ENCODE peak calls at places on chromosomes 6 and 20, in five cellular contexts. One of them, this sample, is unnamed.

GRCh38 chr6:7249391-7249790 is 63.6 kb downstream of the SSR1 start:
- DNase-seq in neuronal stem cell: no peak
- DNase-seq in H1: no peak
- DNase-seq in mesenchymal stem cell: no peak
- DNase-seq in H9: no peak
- DNase-seq in this sample: no peak

GRCh38 chr6:50120300-50120699 is 70.6 kb upstream of the DEFB112 start:
- DNase-seq in H1: no peak
- DNase-seq in neuronal stem cell: no peak
- DNase-seq in mesenchymal stem cell: no peak
- DNase-seq in H9: no peak
- DNase-seq in this sample: peak

GRCh38 chr6:3784885-3785744 is 33.6 kb upstream of the PXDC1 start:
- DNase-seq in H9: no peak
- DNase-seq in mesenchymal stem cell: no peak
- DNase-seq in neuronal stem cell: no peak
- DNase-seq in H1: no peak
- DNase-seq in this sample: peak

GRCh38 chr6:31464252-31465184 is 33.4 kb upstream of the MICB start:
- DNase-seq in H9: no peak
- DNase-seq in H1: no peak
- DNase-seq in neuronal stem cell: no peak
- DNase-seq in mesenchymal stem cell: no peak
- DNase-seq in this sample: no peak

GRCh38 chr6:21023210-21023609 is 489.0 kb downstream of the CDKAL1 start:
- DNase-seq in mesenchymal stem cell: no peak
- DNase-seq in neuronal stem cell: no peak
- DNase-seq in H9: no peak
- DNase-seq in H1: no peak
- DNase-seq in this sample: no peak

GRCh38 chr20:17965042-17965697 is 3.4 kb downstream of the SNX5 start:
- DNase-seq in neuronal stem cell: no peak
- DNase-seq in mesenchymal stem cell: no peak
- DNase-seq in H9: no peak
- DNase-seq in H1: no peak
- DNase-seq in this sample: no peak

GRCh38 chr6:100657678-100658330 is 193.1 kb upstream of the SIM1 start:
- DNase-seq in H9: no peak
- DNase-seq in H1: no peak
- DNase-seq in mesenchymal stem cell: peak
- DNase-seq in neuronal stem cell: no peak
- DNase-seq in this sample: peak

GRCh38 chr6:75524322-75524972 is 30.8 kb upstream of the FILIP1 start:
- DNase-seq in neuronal stem cell: no peak
- DNase-seq in mesenchymal stem cell: peak
- DNase-seq in H1: no peak
- DNase-seq in H9: no peak
- DNase-seq in this sample: peak

GRCh38 chr20:47502271-47502730 is 614 bp downstream of the NCOA3 start:
- DNase-seq in mesenchymal stem cell: peak
- DNase-seq in H9: no peak
- DNase-seq in neuronal stem cell: peak
- DNase-seq in H1: peak
- DNase-seq in this sample: peak

GRCh38 chr6:8080338-8081151 is 16.4 kb upstream of the BLOC1S5 start:
- DNase-seq in H1: no peak
- DNase-seq in H9: no peak
- DNase-seq in mesenchymal stem cell: peak
- DNase-seq in neuronal stem cell: no peak
- DNase-seq in this sample: no peak

GRCh38 chr6:1422290-1422689 is 32.9 kb downstream of the FOXF2 start:
- DNase-seq in neuronal stem cell: no peak
- DNase-seq in mesenchymal stem cell: no peak
- DNase-seq in H1: no peak
- DNase-seq in H9: no peak
- DNase-seq in this sample: no peak

GRCh38 chr20:16940701-16941100 is 192.5 kb downstream of the OTOR start:
- DNase-seq in neuronal stem cell: no peak
- DNase-seq in H9: no peak
- DNase-seq in H1: no peak
- DNase-seq in mesenchymal stem cell: no peak
- DNase-seq in this sample: no peak

GRCh38 chr6:20279051-20279450 is 66.8 kb upstream of the MBOAT1 start:
- DNase-seq in H1: no peak
- DNase-seq in H9: no peak
- DNase-seq in mesenchymal stem cell: no peak
- DNase-seq in neuronal stem cell: no peak
- DNase-seq in this sample: no peak

GRCh38 chr6:90411292-90411781 is 114.7 kb upstream of the BACH2 start:
- DNase-seq in H1: no peak
- DNase-seq in H9: peak
- DNase-seq in neuronal stem cell: no peak
- DNase-seq in mesenchymal stem cell: no peak
- DNase-seq in this sample: peak

GRCh38 chr20:33653218-33653899 is 8.8 kb upstream of the C20orf144 start:
- DNase-seq in mesenchymal stem cell: peak
- DNase-seq in H9: peak
- DNase-seq in neuronal stem cell: peak
- DNase-seq in H1: peak
- DNase-seq in this sample: peak

GRCh38 chr6:107033136-107033535 is 5.1 kb downstream of the MTRES1 start:
- DNase-seq in H9: no peak
- DNase-seq in H1: no peak
- DNase-seq in neuronal stem cell: no peak
- DNase-seq in mesenchymal stem cell: peak
- DNase-seq in this sample: no peak

GRCh38 chr6:40395066-40395697 is 192.0 kb downstream of the LRFN2 start:
- DNase-seq in H1: peak
- DNase-seq in H9: peak
- DNase-seq in neuronal stem cell: no peak
- DNase-seq in mesenchymal stem cell: no peak
- DNase-seq in this sample: no peak

GRCh38 chr20:25077610-25078169 is 4.3 kb downstream of the VSX1 start:
- DNase-seq in H9: peak
- DNase-seq in neuronal stem cell: no peak
- DNase-seq in H1: peak
- DNase-seq in mesenchymal stem cell: peak
- DNase-seq in this sample: peak

GRCh38 chr6:150631982-150632642 is 32.4 kb downstream of the PLEKHG1 start:
- DNase-seq in neuronal stem cell: no peak
- DNase-seq in H9: no peak
- DNase-seq in mesenchymal stem cell: no peak
- DNase-seq in H1: no peak
- DNase-seq in this sample: no peak

GRCh38 chr20:23205656-23206055 is 119.5 kb upstream of the CD93 start:
- DNase-seq in H9: peak
- DNase-seq in mesenchymal stem cell: no peak
- DNase-seq in H1: peak
- DNase-seq in neuronal stem cell: peak
- DNase-seq in this sample: no peak

GRCh38 chr20:50085481-50086365 is 27.2 kb downstream of the UBE2V1 start:
- DNase-seq in H1: no peak
- DNase-seq in H9: peak
- DNase-seq in neuronal stem cell: peak
- DNase-seq in mesenchymal stem cell: peak
- DNase-seq in this sample: no peak

GRCh38 chr6:87716928-87717655 is 15.1 kb upstream of the AKIRIN2 start:
- DNase-seq in mesenchymal stem cell: no peak
- DNase-seq in H9: no peak
- DNase-seq in H1: peak
- DNase-seq in neuronal stem cell: no peak
- DNase-seq in this sample: no peak

GRCh38 chr6:111750753-111751684 is 122.2 kb downstream of the FYN start:
- DNase-seq in H9: peak
- DNase-seq in H1: peak
- DNase-seq in neuronal stem cell: no peak
- DNase-seq in mesenchymal stem cell: peak
- DNase-seq in this sample: no peak

GRCh38 chr6:64712606-64713005 is 994.4 kb downstream of the EYS start:
- DNase-seq in H9: no peak
- DNase-seq in neuronal stem cell: no peak
- DNase-seq in mesenchymal stem cell: peak
- DNase-seq in H1: no peak
- DNase-seq in this sample: no peak

GRCh38 chr6:113632220-113632864 is 224.8 kb upstream of the MARCKS start:
- DNase-seq in mesenchymal stem cell: peak
- DNase-seq in neuronal stem cell: peak
- DNase-seq in H1: no peak
- DNase-seq in H9: no peak
- DNase-seq in this sample: peak

DNA sequence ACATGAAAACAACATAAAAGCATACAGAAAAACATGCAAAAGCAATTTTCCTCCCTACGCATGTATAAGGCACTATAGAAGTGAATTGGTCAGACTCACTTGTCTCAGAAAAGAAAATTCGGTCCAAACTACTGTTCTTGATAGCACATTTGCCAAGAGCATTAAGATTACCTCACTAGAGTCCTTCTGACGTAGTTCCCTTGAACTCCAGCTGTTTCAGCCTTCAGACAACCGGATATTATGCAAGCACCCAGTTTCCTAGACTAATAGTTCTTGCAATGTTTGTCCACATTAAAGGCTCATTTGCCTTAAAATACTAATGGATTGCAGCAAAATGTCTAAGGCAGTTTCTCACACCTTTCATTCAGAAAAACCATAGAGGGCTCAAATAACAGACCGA is 2.5 kb upstream of the CASS4 start:
- DNase-seq in neuronal stem cell: no peak
- DNase-seq in H1: no peak
- DNase-seq in mesenchymal stem cell: peak
- DNase-seq in H9: no peak
- DNase-seq in this sample: no peak
- H2BK5ac ChIP-seq in neuronal stem cell: no peak
- H2BK5ac ChIP-seq in H1: no peak
- H2BK5ac ChIP-seq in mesenchymal stem cell: no peak
- H2BK5ac ChIP-seq in H9: no peak
- H2BK5ac ChIP-seq in this sample: no peak

GRCh38 chr6:118799826-118800225 is 94.1 kb upstream of the ASF1A start:
- DNase-seq in H1: no peak
- DNase-seq in neuronal stem cell: no peak
- DNase-seq in H9: no peak
- DNase-seq in mesenchymal stem cell: no peak
- DNase-seq in this sample: no peak

GRCh38 chr6:118804091-118804490 is 89.9 kb upstream of the ASF1A start:
- DNase-seq in H9: no peak
- DNase-seq in H1: no peak
- DNase-seq in neuronal stem cell: no peak
- DNase-seq in mesenchymal stem cell: no peak
- DNase-seq in this sample: no peak

GRCh38 chr6:118801257-118801656 is 92.7 kb upstream of the ASF1A start:
- DNase-seq in neuronal stem cell: no peak
- DNase-seq in H9: no peak
- DNase-seq in H1: no peak
- DNase-seq in mesenchymal stem cell: no peak
- DNase-seq in this sample: no peak

DNA sequence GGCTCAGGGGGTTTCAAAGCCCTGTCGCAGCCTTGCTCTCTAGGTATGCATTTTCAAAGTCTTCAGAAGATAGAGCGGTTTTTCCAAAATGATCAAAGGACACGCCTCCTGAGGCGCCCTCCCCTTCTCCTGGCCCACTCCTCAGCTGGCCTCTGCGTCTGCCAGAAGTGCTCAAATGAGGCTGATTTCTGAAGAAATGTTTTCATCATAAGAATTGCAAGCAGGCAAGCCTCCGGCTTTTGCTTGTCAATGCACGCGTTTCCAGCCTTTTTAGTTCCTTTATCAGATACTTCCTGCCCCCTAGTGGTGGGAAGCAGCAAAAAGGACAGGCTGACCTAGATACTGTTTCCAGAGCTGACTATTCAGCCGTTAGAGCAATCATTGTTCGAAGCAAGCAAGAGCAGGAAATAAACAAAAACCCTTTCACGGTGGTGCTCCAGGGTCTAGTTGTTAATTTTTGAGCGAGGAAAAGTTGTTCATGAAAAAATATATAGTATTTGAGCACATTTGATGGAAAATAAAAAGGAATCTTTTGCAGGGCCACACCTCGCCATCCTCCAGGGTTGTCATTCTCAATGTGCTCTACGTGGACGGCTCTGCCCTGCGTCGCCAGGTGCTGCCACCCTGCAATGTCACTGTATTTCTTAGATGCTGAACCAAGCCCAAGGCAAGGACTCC is 93.4 kb upstream of the ASF1A start:
- DNase-seq in H9: peak
- DNase-seq in mesenchymal stem cell: peak
- DNase-seq in neuronal stem cell: peak
- DNase-seq in H1: peak
- DNase-seq in this sample: peak
- H2BK12ac ChIP-seq in H9: no peak
- H2BK12ac ChIP-seq in mesenchymal stem cell: no peak
- H2BK12ac ChIP-seq in neuronal stem cell: no peak
- H2BK12ac ChIP-seq in H1: no peak
- H2BK12ac ChIP-seq in this sample: no peak

DNA sequence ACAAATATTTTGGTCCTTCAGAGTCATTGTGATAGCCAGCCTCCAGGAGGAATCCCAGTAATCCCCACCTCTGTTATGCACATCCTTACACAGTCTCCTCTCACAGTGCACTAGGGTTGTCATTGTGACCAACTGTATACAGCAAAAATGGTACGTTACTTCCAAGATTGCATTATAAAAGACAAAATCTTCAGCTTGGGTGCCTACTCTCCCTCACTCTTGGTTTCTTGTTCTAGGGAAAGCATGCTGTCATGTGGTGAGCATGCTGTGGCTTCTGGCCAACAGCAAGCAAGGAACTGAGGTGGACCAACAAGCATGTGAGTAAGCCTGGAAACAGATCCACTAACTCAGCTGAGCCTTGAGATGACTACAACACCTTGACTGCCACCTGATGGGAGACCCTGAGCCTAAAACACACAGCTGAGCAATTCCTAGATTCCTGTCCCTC is 130.1 kb upstream of the DST start:
- DNase-seq in H9: peak
- DNase-seq in neuronal stem cell: no peak
- DNase-seq in mesenchymal stem cell: peak
- DNase-seq in H1: no peak
- DNase-seq in this sample: no peak
- H2BK5ac ChIP-seq in H9: no peak
- H2BK5ac ChIP-seq in neuronal stem cell: no peak
- H2BK5ac ChIP-seq in mesenchymal stem cell: no peak
- H2BK5ac ChIP-seq in H1: peak
- H2BK5ac ChIP-seq in this sample: no peak

GRCh38 chr6:120951258-120951657 is 383.0 kb downstream of the TBC1D32 start:
- DNase-seq in mesenchymal stem cell: no peak
- DNase-seq in neuronal stem cell: no peak
- DNase-seq in H1: no peak
- DNase-seq in H9: no peak
- DNase-seq in this sample: no peak

GRCh38 chr6:120945905-120946594 is 388.2 kb downstream of the TBC1D32 start:
- DNase-seq in mesenchymal stem cell: no peak
- DNase-seq in H9: no peak
- DNase-seq in H1: no peak
- DNase-seq in neuronal stem cell: no peak
- DNase-seq in this sample: no peak

DNA sequence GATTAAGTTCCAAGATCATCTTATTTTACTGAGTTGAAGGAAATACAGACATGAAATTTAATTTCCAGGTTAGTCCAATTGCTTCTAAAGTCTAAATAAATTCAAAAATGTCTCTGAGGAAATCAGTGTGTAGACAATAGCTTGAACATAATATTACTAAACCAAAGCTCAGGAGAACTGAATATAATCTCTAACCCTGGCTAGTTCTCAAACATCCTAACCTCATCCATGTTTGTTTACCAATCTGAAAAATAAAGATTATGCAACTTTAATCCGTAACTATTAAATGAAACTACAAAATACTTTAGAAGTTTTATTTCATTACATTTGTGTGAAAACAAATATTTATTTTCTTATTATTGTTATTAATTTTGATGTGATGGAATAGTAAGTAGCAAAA is 387.2 kb downstream of the TBC1D32 start:
- DNase-seq in neuronal stem cell: no peak
- DNase-seq in mesenchymal stem cell: no peak
- DNase-seq in H9: no peak
- DNase-seq in H1: no peak
- DNase-seq in this sample: no peak
- H2BK12ac ChIP-seq in neuronal stem cell: no peak
- H2BK12ac ChIP-seq in mesenchymal stem cell: no peak
- H2BK12ac ChIP-seq in H9: no peak
- H2BK12ac ChIP-seq in H1: no peak
- H2BK12ac ChIP-seq in this sample: no peak